ENCODE peak calls at places on chromosomes 1 and 21, in four cellular contexts. G is upper lobe of right lung, I is uterus, M is AG04449. P is an unnamed sample.

GRCh38 chr1:182641561-182641960 is 37.4 kb upstream of the RGS16 start:
- DNase-seq in I (no peak), M (no peak), G (no peak), P (no peak)

GRCh38 chr1:40848530-40849189 is 13.5 kb downstream of the CITED4 start:
- DNase-seq in I (peak), M (no peak), G (peak), P (peak)

GRCh38 chr1:221708987-221709386 is 32.9 kb downstream of the DUSP10 start:
- DNase-seq in I (peak), M (no peak), G (no peak), P (no peak)

GRCh38 chr1:16146888-16147614 is 8.8 kb downstream of the EPHA2 start:
- DNase-seq in I (no peak), M (no peak), G (no peak), P (peak)

GRCh38 chr21:41956926-41957729 is 3.3 kb upstream of the C2CD2 start:
- DNase-seq in I (no peak), G (no peak), M (peak), P (no peak)

GRCh38 chr1:67952071-67952470 is 98.4 kb downstream of the DIRAS3 start:
- DNase-seq in M (no peak), G (no peak), I (no peak), P (no peak)

GRCh38 chr1:88288571-88288970 is 395.5 kb upstream of the PKN2 start:
- DNase-seq in I (no peak), M (no peak), G (no peak), P (no peak)

GRCh38 chr1:150575518-150576366 is 3.7 kb downstream of the MCL1 start:
- DNase-seq in M (no peak), G (peak), I (no peak), P (no peak)

GRCh38 chr1:233412812-233413211 is 85.3 kb downstream of the MAP3K21 start:
- DNase-seq in G (no peak), M (no peak), I (no peak), P (no peak)

GRCh38 chr1:182339684-182340083 is 51.9 kb downstream of the GLUL start:
- DNase-seq in I (no peak), G (no peak), M (no peak), P (no peak)

GRCh38 chr1:162676087-162676486 is 43.8 kb downstream of the DDR2 start:
- DNase-seq in M (no peak), G (no peak), I (peak), P (peak)

GRCh38 chr1:75989130-75989529 is 56.9 kb upstream of the ASB17 start:
- DNase-seq in G (no peak), M (no peak), I (no peak), P (no peak)

GRCh38 chr1:36523850-36524249 is 41.1 kb upstream of the CSF3R start:
- DNase-seq in I (no peak), G (no peak), M (no peak), P (no peak)

GRCh38 chr21:38680401-38680800 is 125.3 kb upstream of the ETS2 start:
- DNase-seq in G (no peak), M (no peak), I (no peak), P (no peak)

GRCh38 chr1:200518524-200518923 is 102.0 kb downstream of the KIF14 start:
- DNase-seq in M (no peak), I (no peak), G (no peak), P (no peak)

GRCh38 chr1:204885790-204886189 is 15.1 kb downstream of the NFASC start:
- DNase-seq in M (no peak), G (no peak), I (no peak), P (no peak)

GRCh38 chr1:34396042-34396441 is 219.3 kb downstream of the C1orf94 start:
- DNase-seq in I (no peak), G (no peak), M (no peak), P (no peak)

GRCh38 chr1:229170274-229170673 is 100.6 kb upstream of the RAB4A start:
- DNase-seq in M (no peak), G (no peak), I (no peak), P (no peak)

GRCh38 chr1:91487469-91487868 is 13.2 kb upstream of the CDC7 start:
- DNase-seq in I (no peak), M (no peak), G (no peak), P (no peak)

GRCh38 chr1:161803181-161803580 is 37.1 kb downstream of the ATF6 start:
- DNase-seq in M (no peak), I (no peak), G (no peak), P (peak)

GRCh38 chr1:234921266-234922062 is 207.2 kb downstream of the TOMM20 start:
- DNase-seq in G (no peak), M (no peak), I (no peak), P (no peak)

GRCh38 chr1:18290740-18291412 is 183.3 kb downstream of the IGSF21 start:
- DNase-seq in G (no peak), I (no peak), M (no peak), P (no peak)

GRCh38 chr1:86516366-86516765 is 30.5 kb upstream of the CLCA4 start:
- DNase-seq in I (no peak), M (no peak), G (no peak), P (no peak)

GRCh38 chr1:35222322-35223108 is 29.6 kb upstream of the SFPQ start:
- DNase-seq in I (peak), G (no peak), M (peak), P (no peak)

GRCh38 chr1:1291023-1291528 is 10.8 kb downstream of the SCNN1D start:
- DNase-seq in I (peak), M (no peak), G (no peak), P (no peak)

GRCh38 chr1:34924759-34925555 is 4.5 kb downstream of the DLGAP3 start:
- DNase-seq in I (peak), G (peak), M (no peak), P (peak)

GRCh38 chr1:109307363-109308021 is 681 bp upstream of the MYBPHL start:
- DNase-seq in M (no peak), I (no peak), G (peak), P (no peak)

GRCh38 chr21:36589352-36589971 is 109.5 kb upstream of the SIM2 start:
- DNase-seq in I (peak), M (no peak), G (no peak), P (peak)

GRCh38 chr1:208159542-208160258 is 84.5 kb downstream of the PLXNA2 start:
- DNase-seq in G (no peak), I (peak), M (peak), P (peak)

GRCh38 chr1:17574502-17574901 is 35.0 kb downstream of the ARHGEF10L start:
- DNase-seq in G (no peak), M (no peak), I (no peak), P (no peak)

GRCh38 chr1:169364948-169365347 is 2.6 kb downstream of the NME7 start:
- DNase-seq in I (no peak), M (no peak), G (no peak), P (no peak)

GRCh38 chr1:91791103-91791502 is 94.8 kb downstream of the TGFBR3 start:
- DNase-seq in M (no peak), G (no peak), I (no peak), P (no peak)

GRCh38 chr1:116123837-116124533 is 12.8 kb downstream of the MAB21L3 start:
- DNase-seq in M (no peak), G (no peak), I (no peak), P (no peak)

GRCh38 chr1:116125761-116126160 is 14.6 kb downstream of the MAB21L3 start:
- DNase-seq in M (no peak), G (no peak), I (no peak), P (no peak)

GRCh38 chr1:116127848-116128540 is 16.8 kb downstream of the MAB21L3 start:
- DNase-seq in G (no peak), I (no peak), M (no peak), P (no peak)

GRCh38 chr1:116127123-116127847 is 16.1 kb downstream of the MAB21L3 start:
- DNase-seq in M (no peak), G (no peak), I (no peak), P (no peak)

DNA sequence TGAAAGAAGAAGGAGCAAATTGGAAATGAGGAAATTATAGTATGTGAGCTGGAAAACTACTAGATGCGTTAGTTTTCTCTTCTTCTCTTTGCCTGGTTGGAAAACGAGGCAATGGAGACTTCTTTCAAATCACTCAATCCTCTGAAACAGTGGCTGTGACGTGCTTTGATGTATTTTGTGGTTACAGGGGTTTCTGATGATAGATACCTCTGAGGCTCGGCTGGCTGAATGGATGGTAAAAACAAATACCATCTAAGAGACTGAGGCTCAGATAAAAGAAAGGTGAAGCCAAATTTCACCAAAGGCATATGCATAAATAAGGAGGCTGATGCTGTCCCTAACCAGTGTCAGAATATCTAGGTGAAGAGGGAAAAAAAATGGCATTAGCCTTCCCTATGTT is 15.1 kb downstream of the MAB21L3 start:
- DNase-seq in G (no peak), I (no peak), M (no peak), P (no peak)
- H3K4me3 ChIP-seq in G (no peak), I (no peak), M (no peak), P (no peak)

GRCh38 chr1:160167056-160167455 is 15.7 kb downstream of the ATP1A4 start:
- DNase-seq in G (no peak), M (no peak), I (no peak), P (no peak)

GRCh38 chr1:160166459-160166858 is 15.1 kb downstream of the ATP1A4 start:
- DNase-seq in G (peak), I (no peak), M (no peak), P (no peak)

GRCh38 chr1:160168609-160169369 is 17.4 kb downstream of the ATP1A4 start:
- DNase-seq in I (no peak), M (no peak), G (no peak), P (no peak)

GRCh38 chr1:160168016-160168415 is 16.6 kb downstream of the ATP1A4 start:
- DNase-seq in G (no peak), M (no peak), I (no peak), P (no peak)

GRCh38 chr1:160167580-160167979 is 16.2 kb downstream of the ATP1A4 start:
- DNase-seq in G (no peak), M (no peak), I (no peak), P (no peak)
- TF ChIP-seq CTCF in G (no peak), M (no peak), I (no peak), P (no peak)

GRCh38 chr1:156503672-156504055 is 3.1 kb upstream of the MEF2D start:
- DNase-seq in I (no peak), M (no peak), G (no peak), P (no peak)
- H3K4me3 ChIP-seq in I (no peak), M (no peak), G (peak), P (no peak)

GRCh38 chr1:244065960-244066388 is 14.9 kb downstream of the ZBTB18 start:
- DNase-seq in I (no peak), M (peak), G (no peak), P (no peak)

GRCh38 chr1:244068563-244068962 is 17.5 kb downstream of the ZBTB18 start:
- DNase-seq in I (no peak), M (no peak), G (no peak), P (no peak)

GRCh38 chr1:244069499-244069898 is 18.4 kb downstream of the ZBTB18 start:
- DNase-seq in I (no peak), M (no peak), G (no peak), P (no peak)

GRCh38 chr1:244066954-244067716 is 16.1 kb downstream of the ZBTB18 start:
- DNase-seq in I (no peak), M (no peak), G (no peak), P (no peak)

DNA sequence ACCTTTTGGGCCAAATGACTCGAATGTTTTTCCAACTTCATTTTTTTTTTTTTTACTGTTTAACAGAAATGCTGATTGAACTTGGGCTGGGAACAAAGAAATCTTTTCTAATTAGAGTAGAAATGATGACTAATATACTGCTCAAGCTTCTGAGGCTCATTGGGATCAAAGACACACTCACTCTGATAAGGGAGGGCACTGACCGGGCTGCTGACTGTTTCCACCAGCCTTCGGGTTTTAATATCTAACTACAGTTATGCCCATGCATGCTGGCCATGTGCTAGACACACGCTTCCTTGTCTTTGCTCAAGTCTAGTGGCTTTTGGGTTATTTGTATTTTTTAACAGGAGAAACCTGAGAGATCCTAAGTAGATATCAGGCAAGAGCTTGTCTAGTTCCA is 16.8 kb downstream of the ZBTB18 start:
- DNase-seq in G (no peak), M (no peak), I (no peak), P (no peak)
- TF ChIP-seq CTCF in G (no peak), M (no peak), I (no peak), P (no peak)

P was measured in testis.